ENCODE peak calls at places on chromosomes 5 and 9, in five cellular contexts. P is mesenchymal stem cell, U is H1, X is mesendoderm, R is H9. Y is an unnamed sample.

GRCh38 chr5:31900296-31900865 is 261.4 kb downstream of the PDZD2 start:
- DNase-seq in P (no peak), R (no peak), U (no peak), X (peak), Y (no peak)

GRCh38 chr9:125343518-125344284 is 82.1 kb downstream of the GAPVD1 start:
- DNase-seq in R (peak), X (peak), P (peak), U (peak), Y (peak)

GRCh38 chr9:95715911-95716435 is 159.5 kb upstream of the ERCC6L2 start:
- DNase-seq in U (no peak), P (no peak), X (no peak), R (no peak), Y (no peak)

GRCh38 chr9:92728831-92729734 is 35.5 kb downstream of the BICD2 start:
- DNase-seq in X (peak), P (peak), U (no peak), R (peak), Y (no peak)

GRCh38 chr5:61257421-61257820 is 74.6 kb upstream of the ZSWIM6 start:
- DNase-seq in P (no peak), X (no peak), U (no peak), R (no peak), Y (no peak)

GRCh38 chr5:1256776-1257175 is 31.6 kb downstream of the SLC6A18 start:
- DNase-seq in U (no peak), P (no peak), R (no peak), X (no peak), Y (no peak)

GRCh38 chr5:89437450-89438435 is 554.8 kb upstream of the MEF2C start:
- DNase-seq in P (no peak), U (no peak), R (no peak), X (no peak), Y (no peak)

GRCh38 chr5:10621837-10622236 is 58.0 kb downstream of the ANKRD33B start:
- DNase-seq in P (no peak), X (no peak), R (no peak), U (no peak), Y (no peak)

GRCh38 chr5:171865431-171865830 is 79.8 kb downstream of the SMIM23 start:
- DNase-seq in P (no peak), U (no peak), R (no peak), X (no peak), Y (no peak)

GRCh38 chr5:64963278-64963677 is 194.5 kb downstream of the CWC27 start:
- DNase-seq in R (no peak), U (no peak), X (no peak), P (no peak), Y (no peak)

GRCh38 chr9:87479801-87480201 is 17.9 kb upstream of the DAPK1 start:
- DNase-seq in R (no peak), X (no peak), P (no peak), U (no peak), Y (no peak)

GRCh38 chr5:171927345-171927941 is 79.0 kb downstream of the FBXW11 start:
- DNase-seq in X (no peak), R (no peak), P (peak), U (no peak), Y (no peak)

GRCh38 chr9:96150324-96151023 is 151.5 kb downstream of the HSD17B3 start:
- DNase-seq in X (no peak), U (no peak), P (no peak), R (no peak), Y (no peak)

GRCh38 chr5:4387295-4387694 is 752.8 kb upstream of the ADAMTS16 start:
- DNase-seq in X (no peak), R (no peak), P (no peak), U (no peak), Y (no peak)

GRCh38 chr5:10538103-10538788 is 25.6 kb upstream of the ANKRD33B start:
- DNase-seq in R (no peak), X (no peak), U (no peak), P (no peak), Y (no peak)

GRCh38 chr9:93346240-93347112 is 105.0 kb upstream of the FAM120A start:
- DNase-seq in P (peak), R (no peak), X (peak), U (no peak), Y (peak)

GRCh38 chr5:10556331-10556807 is 7.5 kb upstream of the ANKRD33B start:
- DNase-seq in P (peak), X (peak), R (no peak), U (no peak), Y (no peak)

GRCh38 chr5:151159649-151160373 is 2.2 kb upstream of the ANXA6 start:
- DNase-seq in P (no peak), U (no peak), X (no peak), R (no peak), Y (no peak)

GRCh38 chr5:160187091-160187490 is 42.2 kb upstream of the FABP6 start:
- DNase-seq in P (no peak), R (peak), U (no peak), X (peak), Y (no peak)

GRCh38 chr5:160185954-160186353 is 43.4 kb upstream of the FABP6 start:
- DNase-seq in U (no peak), P (no peak), R (no peak), X (no peak), Y (no peak)

GRCh38 chr5:160188151-160188967 is 40.9 kb upstream of the FABP6 start:
- DNase-seq in R (peak), X (peak), P (peak), U (no peak), Y (no peak)

GRCh38 chr5:160186480-160186879 is 42.8 kb upstream of the FABP6 start:
- DNase-seq in X (no peak), U (no peak), P (no peak), R (no peak), Y (no peak)

GRCh38 chr5:160188968-160189319 is 40.4 kb upstream of the FABP6 start:
- DNase-seq in U (no peak), R (no peak), X (no peak), P (peak), Y (no peak)
- H3K4ac ChIP-seq in U (no peak), R (no peak), X (peak), P (peak), Y (no peak)

DNA sequence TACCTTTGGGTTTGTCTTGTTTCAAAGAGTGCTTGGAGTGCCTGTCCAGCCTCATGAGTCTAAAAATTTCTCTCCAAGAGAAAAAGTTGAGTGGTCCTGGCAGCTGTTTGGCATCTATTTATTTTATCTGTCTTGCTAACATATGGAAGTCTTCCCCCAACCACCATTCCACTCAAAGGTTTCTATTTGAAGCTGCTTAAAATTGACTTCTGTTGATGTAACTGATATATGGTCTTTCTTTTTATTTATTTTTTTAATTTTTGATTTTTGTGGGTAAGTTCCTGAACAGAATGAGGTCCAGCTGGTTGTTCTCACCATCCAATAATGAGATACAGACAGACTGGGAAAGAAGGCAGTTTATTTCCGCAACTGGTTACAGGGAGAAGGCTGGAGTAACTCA is 178.7 kb upstream of the SGCD start:
- DNase-seq in R (no peak), U (no peak), X (no peak), P (peak), Y (no peak)
- H3K4ac ChIP-seq in R (no peak), U (no peak), X (no peak), P (no peak), Y (no peak)

DNA sequence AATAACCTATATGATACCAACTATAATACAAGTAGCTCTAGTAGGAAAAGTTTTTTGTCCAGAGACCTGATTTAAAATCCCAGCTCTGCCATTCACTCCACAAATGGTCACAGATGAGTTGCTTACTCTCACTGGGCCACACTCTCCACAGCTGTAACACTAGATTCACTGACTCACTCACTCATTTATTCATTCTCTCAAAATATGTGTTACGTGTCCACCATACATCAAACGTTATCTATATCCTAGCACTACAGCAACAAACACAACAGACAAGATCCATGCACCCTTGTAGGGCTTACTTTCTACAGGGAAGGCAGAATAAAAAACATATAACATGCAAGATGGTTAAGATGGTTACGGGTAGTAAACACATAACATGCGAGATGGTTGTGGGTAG is 146.3 kb downstream of the CDK5RAP2 start:
- DNase-seq in X (no peak), R (no peak), P (no peak), U (no peak), Y (no peak)
- H3K4ac ChIP-seq in X (no peak), R (no peak), P (no peak), U (no peak), Y (no peak)

DNA sequence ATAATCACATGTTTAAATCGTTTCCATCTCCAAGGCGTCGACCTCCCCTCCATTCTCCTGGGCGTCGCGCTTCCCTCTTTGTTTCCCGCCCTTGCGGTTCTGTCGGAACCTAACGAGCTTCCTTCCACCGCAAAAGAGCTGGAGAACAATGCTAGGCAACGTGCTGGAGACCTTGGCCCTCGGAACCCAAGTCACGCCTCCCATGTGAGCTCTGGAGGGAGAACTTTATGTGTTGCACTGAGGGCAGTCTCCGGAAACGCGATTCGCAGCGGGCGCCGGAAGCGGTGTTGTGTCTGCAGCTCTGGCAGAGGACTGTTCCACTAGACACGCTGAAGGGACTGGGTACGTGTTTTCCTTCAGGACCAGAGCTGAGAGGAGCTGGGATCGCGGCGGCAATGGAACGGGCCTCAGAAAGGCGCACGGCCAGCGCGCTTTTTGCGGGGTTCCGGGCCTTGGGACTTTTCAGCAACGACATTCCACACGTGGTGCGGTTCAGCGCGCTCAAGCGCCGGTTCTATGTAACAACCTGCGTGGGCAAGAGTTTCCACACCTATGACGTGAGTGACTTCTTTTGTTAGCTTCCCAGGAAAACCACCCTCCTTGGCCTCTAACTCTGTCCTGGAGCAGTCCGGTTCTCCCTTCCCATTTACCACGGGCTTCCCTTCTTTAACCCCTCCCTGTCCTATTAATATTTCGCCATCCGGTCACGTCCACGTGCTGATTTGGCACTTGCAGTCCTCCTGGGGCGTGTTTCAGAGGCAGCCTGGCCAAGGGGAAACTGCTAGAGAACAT is at the start of gene WDR36:
- DNase-seq in P (peak), R (peak), X (peak), U (peak), Y (peak)
- H3K4ac ChIP-seq in P (peak), R (no peak), X (peak), U (no peak), Y (no peak)

GRCh38 chr5:133241179-133241728 is 189.4 kb downstream of the HSPA4 start:
- DNase-seq in R (no peak), U (no peak), P (no peak), X (no peak), Y (no peak)
- H3K4ac ChIP-seq in R (no peak), U (no peak), P (peak), X (no peak), Y (no peak)

GRCh38 chr9:127199001-127199791 is 65.4 kb upstream of the GARNL3 start:
- DNase-seq in X (peak), U (peak), R (peak), P (peak), Y (peak)
- H3K4ac ChIP-seq in X (no peak), U (no peak), R (no peak), P (peak), Y (no peak)

DNA sequence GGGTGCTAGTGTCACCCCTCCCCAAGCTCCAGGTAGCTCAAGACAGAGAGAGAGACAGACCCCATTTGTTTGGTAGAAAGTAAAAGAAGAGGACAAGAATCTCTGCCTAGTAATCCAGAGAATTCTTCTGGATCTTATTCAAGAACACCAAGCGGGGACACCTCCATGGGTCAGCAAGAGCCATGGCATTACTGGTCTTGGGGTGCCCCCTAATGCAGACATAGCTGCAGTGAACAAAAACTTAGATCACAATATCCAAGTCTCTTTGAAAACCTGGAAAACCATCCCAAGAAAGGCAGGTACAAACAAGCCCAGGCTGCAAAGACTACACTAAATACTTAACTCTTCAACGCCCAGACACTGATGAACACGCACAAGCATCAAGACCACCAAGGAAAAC is 29.9 kb upstream of the PDE4D start:
- DNase-seq in X (peak), P (peak), U (no peak), R (no peak), Y (no peak)
- H3K4ac ChIP-seq in X (no peak), P (no peak), U (no peak), R (no peak), Y (no peak)

GRCh38 chr5:73301208-73302088 is 128.5 kb downstream of the TMEM174 start:
- DNase-seq in X (peak), P (no peak), R (no peak), U (no peak), Y (peak)

GRCh38 chr5:73303139-73304079 is 130.4 kb downstream of the TMEM174 start:
- DNase-seq in U (no peak), R (peak), X (peak), P (no peak), Y (peak)

GRCh38 chr5:73304381-73304780 is 131.4 kb downstream of the TMEM174 start:
- DNase-seq in U (no peak), X (no peak), P (no peak), R (no peak), Y (no peak)

GRCh38 chr5:73300520-73301207 is 127.7 kb downstream of the TMEM174 start:
- DNase-seq in X (peak), P (peak), R (no peak), U (no peak), Y (peak)

DNA sequence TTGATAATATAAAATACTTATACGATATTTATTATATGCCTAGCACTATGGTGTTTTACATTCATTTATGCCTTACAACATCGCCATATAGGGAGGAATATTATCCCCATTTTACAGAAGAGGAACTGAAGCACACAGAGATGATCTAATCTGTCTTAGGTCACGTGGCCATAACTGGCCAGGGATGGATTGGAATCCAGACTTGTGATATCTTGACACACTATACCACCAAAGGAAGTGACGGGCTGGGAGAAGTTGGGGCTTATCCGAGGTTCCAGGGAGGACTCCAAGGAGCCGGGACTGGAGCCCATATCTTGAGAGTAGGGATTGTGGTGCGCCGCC is 129.8 kb downstream of the TMEM174 start:
- DNase-seq in U (no peak), X (no peak), R (no peak), P (no peak), Y (no peak)
- H3K4ac ChIP-seq in U (no peak), X (no peak), R (no peak), P (no peak), Y (no peak)

GRCh38 chr5:80193421-80193820 is 62.4 kb downstream of the SERINC5 start:
- DNase-seq in R (no peak), P (no peak), X (no peak), U (no peak), Y (no peak)

GRCh38 chr5:80191991-80192398 is 63.9 kb downstream of the SERINC5 start:
- DNase-seq in R (peak), X (peak), U (peak), P (no peak), Y (no peak)

GRCh38 chr5:80192507-80193241 is 63.2 kb downstream of the SERINC5 start:
- DNase-seq in P (peak), U (no peak), R (no peak), X (no peak), Y (no peak)

GRCh38 chr5:80195837-80196400 is 59.9 kb downstream of the SERINC5 start:
- DNase-seq in X (no peak), U (no peak), P (no peak), R (no peak), Y (no peak)

DNA sequence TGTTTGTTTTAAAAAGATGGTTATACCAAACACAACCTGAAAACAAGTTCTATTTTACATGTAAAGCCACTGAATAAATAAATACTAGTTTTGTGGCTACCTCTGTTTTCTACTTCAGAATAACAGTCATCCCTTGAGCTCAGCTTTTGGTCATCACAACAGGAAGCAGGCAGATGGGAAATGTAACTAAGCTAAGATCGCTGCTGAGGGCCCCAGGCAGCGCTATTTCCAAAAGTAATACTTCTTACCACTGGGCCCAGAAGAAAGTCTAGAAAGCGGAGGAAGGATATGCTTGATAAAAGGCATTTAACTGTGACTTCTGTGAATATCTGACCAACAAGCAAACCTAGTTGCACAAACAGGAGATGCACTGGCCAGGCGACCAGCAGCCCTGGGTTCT is 61.4 kb downstream of the SERINC5 start:
- DNase-seq in X (no peak), P (no peak), R (no peak), U (no peak), Y (no peak)
- H3K4ac ChIP-seq in X (no peak), P (no peak), R (no peak), U (no peak), Y (no peak)

Y was measured in neuronal stem cell.